ENCODE peak calls at places on chromosomes 13 and 19, in eight cellular contexts. O is upper lobe of left lung, I is coronary artery, S is fibroblast of the aortic adventitia, W is dorsolateral prefrontal cortex, P is transverse colon, M is WERI-Rb-1, R is psoas muscle. C is an unnamed sample.

GRCh38 chr13:22897571-22898314 is 283.0 kb upstream of the SGCG start:
- DNase-seq in M (no peak), P (no peak), S (no peak), O (peak; percentile 62), I (no peak), R (no peak), W (no peak), C (no peak)

GRCh38 chr19:31378404-31378803 is 29.2 kb upstream of the TSHZ3 start:
- DNase-seq in O (no peak), S (peak; percentile 98), I (no peak), M (no peak), R (peak; percentile 35), P (peak; percentile 15), W (no peak), C (no peak)

GRCh38 chr19:23305555-23305954 is 55.4 kb upstream of the ZNF724 start:
- DNase-seq in S (no peak), P (no peak), R (no peak), M (peak; percentile 18), W (no peak), O (no peak), I (no peak), C (no peak)

GRCh38 chr19:55252760-55253159 is 6.1 kb downstream of the PPP6R1 start:
- DNase-seq in S (no peak), M (no peak), O (peak; percentile 41), P (no peak), W (no peak), R (no peak), I (no peak), C (no peak)

GRCh38 chr13:80547885-80548284 is 207.0 kb upstream of the SPRY2 start:
- DNase-seq in S (peak; percentile 34), R (no peak), M (no peak), W (no peak), P (no peak), O (no peak), I (no peak), C (no peak)

GRCh38 chr19:38148337-38148736 is 75.7 kb downstream of the DPF1 start:
- DNase-seq in O (no peak), I (no peak), W (no peak), M (no peak), S (no peak), R (peak; percentile 66), P (no peak), C (no peak)

GRCh38 chr19:919157-920050 is 2.3 kb downstream of the KISS1R start:
- DNase-seq in S (no peak), W (no peak), I (no peak), M (no peak), P (no peak), O (peak; percentile 88), R (no peak), C (no peak)

GRCh38 chr13:33286143-33286542 is 588 bp upstream of the STARD13 start:
- DNase-seq in W (no peak), O (no peak), S (peak; percentile 59), R (no peak), P (no peak), I (no peak), M (no peak), C (no peak)

GRCh38 chr13:98299243-98299953 is 122.3 kb upstream of the RNF113B start:
- DNase-seq in S (no peak), W (no peak), M (no peak), R (no peak), I (no peak), O (no peak), P (no peak), C (no peak)

GRCh38 chr19:1041835-1042685 is 2.2 kb downstream of the ABCA7 start:
- DNase-seq in M (no peak), O (peak; percentile 86), R (peak; percentile 83), P (peak; percentile 94), I (no peak), W (no peak), S (no peak), C (no peak)

GRCh38 chr13:30766957-30767603 is 31.7 kb downstream of the ALOX5AP start:
- DNase-seq in S (no peak), P (no peak), R (no peak), I (no peak), M (no peak), W (no peak), O (no peak), C (peak; percentile 21)

GRCh38 chr13:84126671-84127171 is 244.4 kb upstream of the SLITRK1 start:
- DNase-seq in R (no peak), I (no peak), S (no peak), M (no peak), P (no peak), W (no peak), O (peak; percentile 28), C (no peak)

GRCh38 chr13:77930430-77930829 is 11.8 kb upstream of the EDNRB start:
- DNase-seq in W (no peak), I (no peak), S (no peak), P (no peak), M (no peak), O (no peak), R (no peak), C (no peak)

GRCh38 chr19:33795370-33796163 is 1.1 kb upstream of the KCTD15 start:
- DNase-seq in M (peak; percentile 86), S (peak; percentile 77), P (peak; percentile 82), O (peak; percentile 95), W (no peak), R (peak; percentile 80), I (peak; percentile 86), C (no peak)

GRCh38 chr13:54373211-54373610 is 1344.6 kb downstream of the OLFM4 start:
- DNase-seq in I (no peak), P (no peak), W (no peak), S (no peak), M (no peak), R (no peak), O (no peak), C (no peak)

GRCh38 chr19:15871570-15871969 is 26.3 kb downstream of the CYP4F2 start:
- DNase-seq in S (no peak), W (no peak), I (no peak), P (peak; percentile 11), R (no peak), O (no peak), M (no peak), C (peak; percentile 8)

GRCh38 chr13:48804836-48805601 is 151.3 kb downstream of the CYSLTR2 start:
- DNase-seq in R (no peak), O (no peak), I (no peak), W (no peak), P (no peak), M (no peak), S (no peak), C (no peak)

GRCh38 chr19:710767-711166 is 2.0 kb downstream of the PALM start:
- DNase-seq in I (no peak), P (no peak), W (no peak), O (peak; percentile 74), S (peak; percentile 25), R (no peak), M (peak; percentile 46), C (no peak)

DNA sequence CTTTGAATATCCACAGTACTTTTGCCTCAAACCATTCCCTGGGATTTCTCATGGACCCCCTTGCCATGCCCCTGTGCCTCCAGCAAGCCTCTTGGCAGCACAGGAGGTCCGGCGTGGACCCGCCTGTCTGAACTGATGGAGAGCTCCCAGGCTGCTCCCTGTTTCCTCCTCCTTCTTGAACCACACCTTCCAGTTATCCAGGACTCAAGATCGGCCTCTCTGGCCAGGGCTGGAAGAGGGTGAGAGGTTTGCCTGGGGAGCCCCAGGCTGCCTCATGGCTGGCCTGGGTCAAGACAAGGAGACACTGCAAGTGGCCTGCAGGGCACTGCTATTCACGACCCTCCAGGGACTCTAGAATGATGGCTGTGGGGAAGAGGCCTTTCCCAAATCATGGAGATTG is 93.6 kb upstream of the WASF3 start:
- DNase-seq in P (no peak), M (no peak), I (no peak), O (no peak), S (no peak), W (no peak), R (no peak), C (no peak)
- H3K4me3 ChIP-seq in P (no peak overlapping the region), M (no peak overlapping the region), I (no peak overlapping the region), O (no peak overlapping the region), S (no peak overlapping the region), W (no peak overlapping the region), R (no peak overlapping the region), C (no peak overlapping the region)

GRCh38 chr19:35055715-35056179 is 14.2 kb downstream of the HPN start:
- DNase-seq in R (no peak), O (no peak), P (no peak), S (no peak), W (no peak), M (peak; percentile 83), I (no peak), C (no peak)
- TF ChIP-seq CTCF in R (no peak), O (no peak), P (no peak), S (no peak), W (no peak), M (peak; percentile 81), I (no peak), C (peak; percentile 52)

GRCh38 chr19:3518231-3518630 is 12.1 kb downstream of the FZR1 start:
- DNase-seq in M (no peak), S (no peak), W (no peak), O (peak; percentile 43), I (no peak), P (no peak), R (no peak), C (no peak)
- H3K4me3 ChIP-seq in M (no peak overlapping the region), S (no peak overlapping the region), W (no peak overlapping the region), O (no peak overlapping the region), I (no peak overlapping the region), P (no peak overlapping the region), R (no peak overlapping the region), C (no peak overlapping the region)

GRCh38 chr13:45833242-45833641 is 18.3 kb downstream of the SIAH3 start:
- DNase-seq in R (no peak), M (no peak), W (no peak), S (peak; percentile 22), O (no peak), P (no peak), I (peak; percentile 17), C (no peak)
- TF ChIP-seq CTCF in R (no peak), M (no peak), W (no peak), S (no peak), O (no peak), P (no peak), I (no peak), C (no peak)

DNA sequence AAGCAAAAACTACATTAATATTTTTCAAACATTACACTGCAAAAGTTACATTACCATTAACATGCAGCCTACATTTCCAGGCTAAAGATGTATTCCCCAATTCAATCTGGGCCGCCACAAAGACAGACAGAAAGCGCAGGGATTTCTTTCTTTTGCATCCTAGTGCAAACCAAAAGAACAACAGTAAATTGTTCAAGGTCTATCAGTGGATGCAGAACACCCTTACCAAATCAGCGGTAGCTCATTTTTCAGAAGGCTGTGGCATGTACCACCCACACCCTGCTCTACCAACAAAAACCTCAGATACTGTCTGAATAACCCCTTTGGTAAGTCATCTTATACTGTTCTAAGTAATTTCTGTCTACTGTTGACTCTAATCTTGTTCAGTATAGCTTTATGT is 3.6 kb downstream of the TPT1 start:
- DNase-seq in W (no peak), O (no peak), R (no peak), S (peak; percentile 22), P (no peak), M (no peak), I (no peak), C (no peak)
- H3K4me3 ChIP-seq in W (peak overlapping the region; percentile 98), O (peak overlapping the region; percentile 71), R (peak overlapping the region; percentile 80), S (peak overlapping the region; percentile 32), P (no peak overlapping the region), M (no peak overlapping the region), I (peak overlapping the region; percentile 93), C (no peak overlapping the region)

DNA sequence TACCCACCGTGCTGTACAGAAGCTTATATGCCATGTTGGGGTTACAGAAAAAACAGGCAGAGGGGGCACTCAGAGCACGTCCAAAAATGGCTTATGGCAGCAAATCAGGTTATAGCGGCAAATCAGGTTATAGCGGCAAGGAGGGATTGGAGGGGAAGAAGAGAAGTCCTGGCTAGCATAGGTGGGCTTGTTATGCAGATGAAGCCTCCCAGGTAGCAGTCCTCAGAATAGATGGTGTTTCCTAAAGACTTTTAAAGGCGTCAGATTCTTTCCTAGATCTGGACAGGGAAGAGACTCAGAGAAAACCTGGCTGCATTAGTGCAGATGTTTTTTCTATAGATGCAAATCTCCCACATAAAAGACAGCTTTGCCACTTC is 19.8 kb upstream of the PLEKHF1 start:
- DNase-seq in S (no peak), M (no peak), R (no peak), W (no peak), I (no peak), P (no peak), O (no peak), C (no peak)
- TF ChIP-seq CTCF in S (no peak), M (no peak), R (no peak), W (no peak), I (no peak), P (no peak), O (no peak), C (no peak)

C was measured in GM12864.